ENCODE peak calls at places on chromosome 12, in five cellular contexts. H, Q, O, N and M are unnamed samples.
A peak's percentile ranks its signal among the peaks of the same experiment; 100 is the strongest.

GRCh38 chr12:87231818-87232217 is 797.4 kb downstream of the C12orf50 start:
- DNase-seq in H (no peak), Q (no peak), O (no peak), N (no peak), M (no peak)

GRCh38 chr12:89636054-89636775 is 72.4 kb downstream of the ATP2B1 start:
- DNase-seq in H (peak; percentile 77), Q (peak; percentile 43), O (no peak), N (no peak), M (no peak)

GRCh38 chr12:114668905-114669304 is 15.1 kb downstream of the TBX3 start:
- DNase-seq in H (peak; percentile 39), Q (no peak), O (no peak), N (no peak), M (no peak)

GRCh38 chr12:46446645-46447044 is 74.1 kb upstream of the SLC38A2 start:
- DNase-seq in H (peak; percentile 42), Q (no peak), O (no peak), N (no peak), M (no peak)

GRCh38 chr12:126385785-126386184 is 1320.5 kb downstream of the AACS start:
- DNase-seq in H (peak; percentile 19), Q (no peak), O (no peak), N (peak; percentile 30), M (no peak)

GRCh38 chr12:39236994-39237393 is 205.9 kb downstream of the KIF21A start:
- DNase-seq in H (peak; percentile 96), Q (peak; percentile 70), O (no peak), N (no peak), M (no peak)

GRCh38 chr12:100984821-100985220 is 190.2 kb downstream of the ANO4 start:
- DNase-seq in H (no peak), Q (no peak), O (no peak), N (no peak), M (no peak)

GRCh38 chr12:26441434-26441833 is 246.1 kb downstream of the SSPN start:
- DNase-seq in H (no peak), Q (no peak), O (no peak), N (no peak), M (no peak)

GRCh38 chr12:113422030-113422900 is at the start of gene SDSL:
- DNase-seq in H (peak; percentile 96), Q (peak; percentile 90), O (peak; percentile 62), N (peak; percentile 67), M (peak; percentile 77)

GRCh38 chr12:30863839-30864238 is 62.7 kb upstream of the TSPAN11 start:
- DNase-seq in H (no peak), Q (no peak), O (no peak), N (no peak), M (no peak)

GRCh38 chr12:51208016-51208660 is 9.7 kb downstream of the POU6F1 start:
- DNase-seq in H (no peak), Q (no peak), O (no peak), N (no peak), M (no peak)

GRCh38 chr12:9133243-9133938 is 17.7 kb upstream of the A2M start:
- DNase-seq in H (no peak), Q (no peak), O (no peak), N (no peak), M (no peak)

GRCh38 chr12:31620311-31620710 is 29.4 kb upstream of the DENND5B start:
- DNase-seq in H (no peak), Q (peak; percentile 70), O (no peak), N (no peak), M (no peak)

GRCh38 chr12:96710127-96710745 is 196.8 kb upstream of the NEDD1 start:
- DNase-seq in H (peak; percentile 63), Q (peak; percentile 31), O (no peak), N (no peak), M (peak; percentile 18)

GRCh38 chr12:113954547-113954946 is 11.6 kb downstream of the RBM19 start:
- DNase-seq in H (no peak), Q (no peak), O (no peak), N (no peak), M (no peak)

GRCh38 chr12:57604454-57605307 is at the start of gene DTX3:
- DNase-seq in H (no peak), Q (no peak), O (no peak), N (peak; percentile 57), M (peak; percentile 42)

GRCh38 chr12:27822076-27822712 is 42.2 kb upstream of the MANSC4 start:
- DNase-seq in H (peak; percentile 99), Q (peak; percentile 11), O (no peak), N (no peak), M (no peak)

GRCh38 chr12:2693204-2693860 is 101.4 kb upstream of the FKBP4 start:
- DNase-seq in H (no peak), Q (no peak), O (no peak), N (no peak), M (no peak)

GRCh38 chr12:3680919-3681594 is 71.9 kb downstream of the CRACR2A start:
- DNase-seq in H (peak; percentile 10), Q (no peak), O (no peak), N (peak; percentile 67), M (peak; percentile 38)

GRCh38 chr12:65895759-65896656 is 71.7 kb downstream of the HMGA2 start:
- DNase-seq in H (peak; percentile 32), Q (peak; percentile 57), O (no peak), N (no peak), M (peak; percentile 37)

GRCh38 chr12:119036878-119037493 is 55.6 kb downstream of the SRRM4 start:
- DNase-seq in H (peak; percentile 39), Q (peak; percentile 33), O (no peak), N (no peak), M (peak; percentile 37)

GRCh38 chr12:57591567-57592325 is 754 bp downstream of the PIP4K2C start:
- DNase-seq in H (peak; percentile 28), Q (no peak), O (no peak), N (peak; percentile 46), M (peak; percentile 43)

GRCh38 chr12:3976351-3976938 is 103.2 kb upstream of the PARP11 start:
- DNase-seq in H (no peak), Q (no peak), O (no peak), N (no peak), M (no peak)

GRCh38 chr12:124502379-124502778 is 65.0 kb downstream of the NCOR2 start:
- DNase-seq in H (no peak), Q (no peak), O (no peak), N (no peak), M (no peak)

GRCh38 chr12:124568431-124569374 is 1.3 kb upstream of the NCOR2 start:
- DNase-seq in H (peak; percentile 61), Q (peak; percentile 79), O (peak; percentile 69), N (no peak), M (peak; percentile 67)

GRCh38 chr12:97097734-97098133 is 190.7 kb downstream of the NEDD1 start:
- DNase-seq in H (no peak), Q (no peak), O (no peak), N (no peak), M (no peak)

GRCh38 chr12:131353376-131353775 is 357.5 kb upstream of the SFSWAP start:
- DNase-seq in H (no peak), Q (no peak), O (no peak), N (no peak), M (no peak)

GRCh38 chr12:114744696-114745095 is 60.7 kb upstream of the TBX3 start:
- DNase-seq in H (no peak), Q (no peak), O (no peak), N (no peak), M (no peak)

GRCh38 chr12:75969768-75970167 is 61.8 kb downstream of the PHLDA1 start:
- DNase-seq in H (no peak), Q (no peak), O (no peak), N (no peak), M (no peak)

DNA sequence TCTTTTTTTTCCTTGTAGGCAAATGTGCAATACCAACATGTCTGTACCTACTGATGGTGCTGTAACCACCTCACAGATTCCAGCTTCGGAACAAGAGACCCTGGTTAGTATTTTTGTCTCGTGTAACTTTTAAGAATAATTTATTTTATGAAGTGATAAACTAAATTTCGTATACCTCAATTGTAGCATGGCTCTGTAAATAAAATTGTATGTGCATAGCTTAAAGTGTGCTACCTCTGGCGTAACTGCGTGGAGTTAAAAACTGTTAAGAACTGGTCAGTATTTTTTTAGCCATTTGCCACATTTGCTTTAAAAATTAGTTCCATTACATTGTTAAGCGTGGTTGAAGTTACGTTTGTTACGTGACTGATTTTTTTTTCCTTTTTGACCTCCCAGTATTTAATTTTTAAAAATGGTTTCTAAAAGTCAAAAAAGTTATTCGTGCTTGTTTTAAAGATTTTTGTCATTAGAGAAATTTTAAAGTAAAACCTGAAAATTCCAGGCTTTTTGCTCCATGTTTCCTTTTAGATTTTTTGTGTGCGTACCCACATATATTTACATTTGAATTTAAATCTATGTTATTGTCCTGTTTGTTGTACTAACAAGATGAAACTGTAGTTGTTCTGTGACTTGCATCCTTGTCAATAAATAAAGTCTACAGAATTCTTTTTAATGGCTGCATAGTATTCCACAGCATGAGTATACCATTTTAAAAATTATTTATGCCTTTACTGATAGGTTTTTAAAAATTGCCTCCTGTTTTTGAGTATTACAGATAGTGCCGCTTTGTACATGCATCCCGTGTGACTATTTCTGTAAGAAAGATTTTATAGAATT is 1.4 kb downstream of the MDM2 start:
- DNase-seq in H (no peak), Q (no peak), O (no peak), N (no peak), M (no peak)
- TF ChIP-seq CTCF in H (no peak), Q (no peak), O (no peak), N (no peak), M (no peak)

GRCh38 chr12:47752552-47752951 is 6.1 kb downstream of the RAPGEF3 start:
- DNase-seq in H (peak; percentile 85), Q (no peak), O (no peak), N (no peak), M (no peak)
- TF ChIP-seq CTCF in H (no peak), Q (no peak), O (no peak), N (no peak), M (no peak)

DNA sequence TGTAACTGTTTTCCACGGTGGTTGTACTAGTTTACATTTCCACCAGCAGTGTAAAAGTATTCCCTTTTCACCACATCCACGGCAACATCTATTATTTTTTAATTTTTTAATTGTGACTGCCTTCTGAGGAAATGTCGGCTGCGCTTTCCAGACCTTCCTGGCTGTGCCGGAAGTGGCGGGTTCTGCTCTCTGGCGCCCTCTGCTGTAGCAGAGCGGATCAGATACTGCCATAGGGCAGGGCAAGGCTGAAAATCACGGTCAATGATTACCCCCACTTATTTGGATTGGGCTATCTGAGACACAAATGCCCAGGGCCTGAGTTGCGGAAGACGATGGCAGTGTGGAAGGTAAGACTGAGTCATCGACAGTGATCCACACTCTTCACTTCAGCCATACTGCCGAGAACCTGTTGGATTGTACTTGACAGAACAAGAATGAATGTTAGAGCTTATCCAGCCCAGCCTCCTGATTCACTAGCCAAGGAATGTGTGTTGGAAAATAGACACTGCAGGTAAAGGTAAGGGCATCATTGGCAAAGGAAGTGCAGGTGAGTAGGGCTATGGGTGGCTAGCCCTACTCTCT is 124.2 kb downstream of the NTF3 start:
- DNase-seq in H (peak; percentile 2), Q (peak; percentile 10), O (no peak), N (no peak), M (peak; percentile 8)
- TF ChIP-seq CTCF in H (peak; percentile 42), Q (peak; percentile 26), O (no peak), N (no peak), M (peak; percentile 30)

DNA sequence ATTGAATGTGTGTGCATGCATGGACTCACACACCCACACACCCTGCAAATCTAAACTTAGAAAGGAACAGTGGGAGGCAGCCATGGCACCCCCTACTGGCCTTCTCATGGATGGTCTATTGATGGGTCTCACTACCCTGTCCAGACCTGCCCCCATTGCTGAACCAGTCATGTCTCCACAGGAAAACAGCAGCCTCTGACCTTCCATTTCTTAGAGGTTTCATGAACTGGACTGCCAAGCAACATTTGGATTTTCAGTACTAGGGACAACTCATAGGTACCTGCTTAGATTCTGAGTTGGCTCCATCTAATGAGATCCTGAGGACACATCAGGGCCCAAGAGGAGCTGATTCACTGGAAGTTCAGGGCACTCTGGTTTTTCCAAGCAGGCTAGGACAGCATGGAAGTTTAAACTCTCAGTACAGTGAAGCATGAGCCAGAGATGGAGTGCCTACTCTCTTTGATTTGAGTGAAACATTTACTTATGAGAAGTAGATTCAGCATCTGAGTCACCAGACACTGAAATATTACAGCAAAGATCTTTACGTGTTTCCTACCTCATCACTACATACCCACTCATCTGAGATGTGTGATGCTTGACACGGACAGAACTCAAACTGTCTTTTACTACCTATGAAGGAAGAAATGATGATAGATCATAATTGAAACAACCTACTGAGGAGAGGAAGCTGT is 98.9 kb upstream of the PLEKHG7 start:
- DNase-seq in H (no peak), Q (peak; percentile 89), O (no peak), N (no peak), M (peak; percentile 17)
- TF ChIP-seq CTCF in H (no peak), Q (peak; percentile 42), O (no peak), N (no peak), M (peak; percentile 21)